ENCODE peak calls at places on chromosomes 1 and 21, in seven cellular contexts. N, I, G, U, Q, E and X are unnamed samples.
A peak's percentile ranks its signal among the peaks of the same experiment; 100 is the strongest.

GRCh38 chr1:40929145-40929544 is 50.4 kb upstream of the CTPS1 start:
- DNase-seq in Q (no peak), N (peak; percentile 13), U (no peak), G (no peak), E (no peak), I (no peak), X (no peak)

GRCh38 chr1:182135946-182136345 is 74.4 kb upstream of the ZNF648 start:
- DNase-seq in U (no peak), E (no peak), Q (no peak), N (no peak), I (no peak), G (no peak), X (no peak)

GRCh38 chr1:221187174-221187573 is 307.9 kb downstream of the HLX start:
- DNase-seq in Q (no peak), N (no peak), U (no peak), I (no peak), G (no peak), E (no peak), X (no peak)

GRCh38 chr1:68495968-68496679 is 758 bp downstream of the DEPDC1 start:
- DNase-seq in I (peak; percentile 6), U (no peak), Q (no peak), G (no peak), N (no peak), E (no peak), X (no peak)

GRCh38 chr21:38263493-38263892 is 6.7 kb downstream of the KCNJ15 start:
- DNase-seq in U (no peak), N (no peak), Q (no peak), E (peak; percentile 98), G (no peak), I (no peak), X (peak; percentile 24)

GRCh38 chr21:26881504-26882228 is 36.5 kb upstream of the ADAMTS1 start:
- DNase-seq in G (no peak), E (no peak), U (no peak), Q (no peak), N (no peak), I (peak; percentile 13), X (peak; percentile 47)

GRCh38 chr1:108708726-108709660 is 3.7 kb upstream of the FNDC7 start:
- DNase-seq in U (no peak), E (peak; percentile 67), N (no peak), I (no peak), G (no peak), Q (peak; percentile 41), X (no peak)

GRCh38 chr1:100430368-100430767 is 78.1 kb downstream of the CDC14A start:
- DNase-seq in G (no peak), Q (no peak), N (no peak), E (no peak), I (no peak), U (no peak), X (no peak)

GRCh38 chr1:152953761-152954160 is 6.8 kb downstream of the SPRR5 start:
- DNase-seq in E (no peak), U (no peak), Q (no peak), I (no peak), G (no peak), N (no peak), X (no peak)

GRCh38 chr1:1387098-1388077 is 11.7 kb downstream of the CCNL2 start:
- DNase-seq in U (no peak), Q (no peak), N (no peak), G (no peak), E (no peak), I (no peak), X (no peak)

GRCh38 chr1:15326691-15327530 is 79.9 kb downstream of the FHAD1 start:
- DNase-seq in Q (no peak), E (no peak), N (no peak), U (peak; percentile 94), G (no peak), I (no peak), X (peak; percentile 91)

GRCh38 chr21:21688877-21689276 is 690.7 kb downstream of the NCAM2 start:
- DNase-seq in E (no peak), I (no peak), U (peak; percentile 14), G (no peak), N (no peak), Q (no peak), X (peak; percentile 20)

GRCh38 chr1:18927082-18927653 is 24.8 kb upstream of the ALDH4A1 start:
- DNase-seq in I (no peak), N (no peak), G (no peak), Q (peak; percentile 30), E (no peak), U (no peak), X (no peak)

GRCh38 chr1:12615916-12616708 is 1.9 kb downstream of the DHRS3 start:
- DNase-seq in E (no peak), Q (no peak), I (no peak), G (no peak), U (no peak), N (peak; percentile 88), X (peak; percentile 76)

GRCh38 chr1:218247339-218247738 is 37.8 kb upstream of the RRP15 start:
- DNase-seq in U (no peak), Q (no peak), N (no peak), G (no peak), E (no peak), I (no peak), X (no peak)

GRCh38 chr21:42614811-42615342 is 38.5 kb upstream of the PDE9A start:
- DNase-seq in U (peak; percentile 8), I (peak; percentile 44), Q (peak; percentile 25), N (no peak), G (no peak), E (no peak), X (no peak)

GRCh38 chr1:183105449-183105848 is 80.6 kb upstream of the LAMC2 start:
- DNase-seq in I (no peak), U (no peak), N (no peak), E (peak; percentile 43), G (no peak), Q (no peak), X (no peak)

GRCh38 chr1:11668516-11668915 is 4.5 kb downstream of the FBXO6 start:
- DNase-seq in I (no peak), Q (no peak), G (no peak), U (no peak), N (no peak), E (no peak), X (no peak)

GRCh38 chr1:248914982-248915381 is 8.9 kb downstream of the PGBD2 start:
- DNase-seq in U (no peak), N (no peak), G (no peak), E (no peak), Q (no peak), I (no peak), X (no peak)

GRCh38 chr1:19193004-19193403 is 17.1 kb downstream of the UBR4 start:
- DNase-seq in I (no peak), U (no peak), G (no peak), E (no peak), N (no peak), Q (no peak), X (no peak)

GRCh38 chr1:19167140-19167539 is 42.9 kb downstream of the UBR4 start:
- DNase-seq in I (no peak), E (no peak), Q (no peak), G (no peak), N (no peak), U (no peak), X (no peak)

GRCh38 chr1:199182151-199182843 is 543.5 kb downstream of the PTPRC start:
- DNase-seq in Q (no peak), I (no peak), E (no peak), U (no peak), G (no peak), N (no peak), X (no peak)

GRCh38 chr1:173409613-173410012 is 67.5 kb upstream of the PRDX6 start:
- DNase-seq in U (no peak), E (peak; percentile 47), G (no peak), I (no peak), N (no peak), Q (no peak), X (peak; percentile 79)